ENCODE peak calls at places on chromosomes 11 and 22, in eight cellular contexts. N is GDM1; W is stimulated activated CD4-positive, alpha-beta T cell treated with anti-CD3 and anti-CD28 coated beads, Interleukin-2, amount 100 ng/mL, for 48 hours; A is pons; K is stimulated activated CD8-positive, alpha-beta memory T cell treated with anti-CD3 and anti-CD28 coated beads, Interleukin-15, amount 100 ng/mL, for 1 hour; R is kidney glomerular epithelial cell; B is T47D; T is LHCN-M2. J is an unnamed sample.

GRCh38 chr11:28269621-28270020 is 161.4 kb downstream of the METTL15 start:
- DNase-seq in N (no peak), W (no peak), R (no peak), B (no peak), T (no peak), K (no peak), A (no peak), J (no peak)

GRCh38 chr22:31144223-31144622 is 3.9 kb upstream of the PLA2G3 start:
- DNase-seq in N (no peak), B (no peak), T (no peak), K (no peak), A (no peak), W (no peak), R (no peak), J (no peak)

GRCh38 chr11:9868641-9869040 is 204.8 kb downstream of the SWAP70 start:
- DNase-seq in B (no peak), N (no peak), T (no peak), A (no peak), K (no peak), W (no peak), R (no peak), J (no peak)

GRCh38 chr22:41933411-41934177 is 7.0 kb upstream of the TNFRSF13C start:
- DNase-seq in W (no peak), T (no peak), K (no peak), N (no peak), R (no peak), A (no peak), B (no peak), J (no peak)

GRCh38 chr11:5293028-5293427 is 8.7 kb downstream of the OR51B4 start:
- DNase-seq in N (no peak), K (no peak), B (no peak), W (no peak), R (no peak), A (no peak), T (no peak), J (no peak)

GRCh38 chr11:126546191-126546590 is 190.7 kb downstream of the ST3GAL4 start:
- DNase-seq in B (no peak), K (no peak), A (no peak), T (peak; percentile 43), R (no peak), N (no peak), W (no peak), J (no peak)

GRCh38 chr11:59510917-59511589 is at the start of gene OR4D9:
- DNase-seq in W (no peak), R (no peak), N (peak; percentile 82), A (peak; percentile 19), T (no peak), K (no peak), B (no peak), J (no peak)

GRCh38 chr11:17489729-17490128 is 13.1 kb upstream of the ABCC8 start:
- DNase-seq in B (no peak), N (no peak), R (no peak), T (no peak), K (no peak), A (no peak), W (no peak), J (no peak)

GRCh38 chr11:44592125-44592643 is 26.7 kb downstream of the CD82 start:
- DNase-seq in B (no peak), N (no peak), A (no peak), R (no peak), T (peak; percentile 78), W (no peak), K (no peak), J (no peak)

GRCh38 chr11:1864831-1865665 is 12.2 kb downstream of the LSP1 start:
- DNase-seq in N (no peak), R (no peak), A (peak; percentile 6), T (no peak), B (no peak), W (no peak), K (no peak), J (no peak)

GRCh38 chr22:19360862-19361261 is 69.3 kb upstream of the CLTCL1 start:
- DNase-seq in N (no peak), B (no peak), A (no peak), R (no peak), T (no peak), W (no peak), K (no peak), J (no peak)

GRCh38 chr11:2975594-2975993 is 16.5 kb downstream of the NAP1L4 start:
- DNase-seq in A (peak; percentile 89), W (no peak), T (peak; percentile 52), K (no peak), B (no peak), N (no peak), R (peak; percentile 5), J (no peak)

GRCh38 chr11:19673924-19674390 is 38.7 kb upstream of the NAV2 start:
- DNase-seq in R (no peak), K (no peak), T (no peak), B (no peak), W (no peak), A (no peak), N (no peak), J (no peak)

GRCh38 chr11:121207485-121208115 is 85.0 kb upstream of the SC5D start:
- DNase-seq in B (no peak), A (no peak), N (no peak), W (no peak), K (no peak), R (no peak), T (peak; percentile 32), J (no peak)

J was measured in epithelial cell of proximal tubule.